ENCODE peak calls at places on chromosomes 1 and 21, in nine cellular contexts. Q is left ventricle myocardium inferior, T is K562, C is heart right ventricle, W is IMR-90, B is hepatocyte, J is fibroblast of lung, F is heart left ventricle, I is breast epithelium. U is an unnamed sample.
A peak's percentile ranks its signal among the peaks of the same experiment; 100 is the strongest.

GRCh38 chr1:15005116-15005515 is 148.4 kb upstream of the TMEM51 start:
- DNase-seq in Q (no peak), T (no peak), C (no peak), W (no peak), B (no peak), J (peak; percentile 37), F (no peak), I (no peak), U (no peak)

GRCh38 chr1:30014031-30014430 is 709.4 kb downstream of the MATN1 start:
- DNase-seq in Q (no peak), T (no peak), C (no peak), W (no peak), B (no peak), J (no peak), F (no peak), I (no peak), U (no peak)

GRCh38 chr1:181936768-181937581 is 124.5 kb downstream of the ZNF648 start:
- DNase-seq in Q (no peak), T (peak; percentile 82), C (peak; percentile 15), W (no peak), B (peak; percentile 83), J (peak; percentile 10), F (no peak), I (peak; percentile 53), U (peak; percentile 48)

GRCh38 chr1:193462629-193463320 is 276.4 kb upstream of the B3GALT2 start:
- DNase-seq in Q (no peak), T (no peak), C (no peak), W (peak; percentile 21), B (no peak), J (peak; percentile 90), F (no peak), I (no peak), U (no peak)

GRCh38 chr1:39509360-39510009 is 18.0 kb downstream of the BMP8A start:
- DNase-seq in Q (peak; percentile 48), T (no peak), C (peak; percentile 54), W (peak; percentile 38), B (no peak), J (peak; percentile 62), F (peak; percentile 73), I (no peak), U (no peak)

GRCh38 chr1:55155522-55155921 is 59.6 kb downstream of the USP24 start:
- DNase-seq in Q (peak; percentile 58), T (peak; percentile 16), C (peak; percentile 76), W (no peak), B (no peak), J (peak; percentile 38), F (peak; percentile 77), I (no peak), U (peak; percentile 12)

GRCh38 chr1:164320780-164321683 is 238.0 kb upstream of the PBX1 start:
- DNase-seq in Q (peak; percentile 25), T (no peak), C (peak; percentile 5), W (no peak), B (peak; percentile 59), J (peak; percentile 41), F (peak; percentile 28), I (no peak), U (peak; percentile 12)

GRCh38 chr1:168582690-168583325 is 6.4 kb downstream of the XCL1 start:
- DNase-seq in Q (no peak), T (no peak), C (no peak), W (peak; percentile 8), B (no peak), J (peak; percentile 64), F (no peak), I (no peak), U (no peak)

GRCh38 chr21:31334648-31335121 is 9.4 kb downstream of the TIAM1 start:
- DNase-seq in Q (no peak), T (no peak), C (no peak), W (no peak), B (no peak), J (peak; percentile 61), F (no peak), I (no peak), U (no peak)

GRCh38 chr21:42578034-42578433 is 64.4 kb downstream of the SLC37A1 start:
- DNase-seq in Q (no peak), T (no peak), C (no peak), W (no peak), B (no peak), J (no peak), F (peak; percentile 6), I (no peak), U (no peak)

GRCh38 chr1:6082430-6082971 is 36.8 kb downstream of the KCNAB2 start:
- DNase-seq in Q (no peak), T (peak; percentile 52), C (no peak), W (no peak), B (no peak), J (no peak), F (no peak), I (no peak), U (peak; percentile 40)

GRCh38 chr1:100152271-100152670 is 19.3 kb downstream of the TRMT13 start:
- DNase-seq in Q (no peak), T (no peak), C (no peak), W (no peak), B (no peak), J (no peak), F (no peak), I (no peak), U (no peak)

GRCh38 chr1:108502624-108503023 is 52.5 kb downstream of the NBPF6 start:
- DNase-seq in Q (no peak), T (no peak), C (no peak), W (peak; percentile 18), B (no peak), J (peak; percentile 66), F (no peak), I (no peak), U (no peak)

GRCh38 chr1:46134660-46135331 is 2.4 kb upstream of the PIK3R3 start:
- DNase-seq in Q (no peak), T (no peak), C (peak; percentile 52), W (peak; percentile 95), B (peak; percentile 14), J (peak; percentile 81), F (no peak), I (peak; percentile 34), U (no peak)

GRCh38 chr1:159892944-159893343 is 7.0 kb downstream of the CFAP45 start:
- DNase-seq in Q (no peak), T (no peak), C (no peak), W (no peak), B (no peak), J (no peak), F (no peak), I (no peak), U (no peak)

GRCh38 chr1:198391666-198392065 is 148.8 kb downstream of the ATP6V1G3 start:
- DNase-seq in Q (no peak), T (no peak), C (no peak), W (no peak), B (no peak), J (no peak), F (no peak), I (no peak), U (no peak)

GRCh38 chr1:200206761-200207160 is 179.3 kb downstream of the NR5A2 start:
- DNase-seq in Q (no peak), T (no peak), C (no peak), W (no peak), B (no peak), J (peak; percentile 36), F (no peak), I (no peak), U (no peak)

GRCh38 chr1:41920658-41921057 is 1.9 kb upstream of the HIVEP3 start:
- DNase-seq in Q (no peak), T (no peak), C (no peak), W (peak; percentile 80), B (no peak), J (peak; percentile 83), F (no peak), I (no peak), U (no peak)

GRCh38 chr1:66996018-66996682 is 57.8 kb downstream of the SLC35D1 start:
- DNase-seq in Q (no peak), T (peak; percentile 77), C (peak; percentile 66), W (peak; percentile 77), B (peak; percentile 76), J (peak; percentile 62), F (peak; percentile 38), I (peak; percentile 39), U (peak; percentile 44)

GRCh38 chr1:234154320-234155251 is 218.7 kb upstream of the COA6 start:
- DNase-seq in Q (no peak), T (peak; percentile 72), C (peak; percentile 14), W (peak; percentile 73), B (peak; percentile 77), J (peak; percentile 77), F (no peak), I (no peak), U (peak; percentile 47)

GRCh38 chr1:235368428-235368827 is 1.2 kb downstream of the TBCE start:
- DNase-seq in Q (no peak), T (no peak), C (no peak), W (no peak), B (no peak), J (no peak), F (no peak), I (no peak), U (no peak)
- H3K4me3 ChIP-seq in Q (peak overlapping the region; percentile 94), T (peak overlapping the region; percentile 56), C (no peak overlapping the region), W (peak overlapping the region; percentile 25), B (peak overlapping the region; percentile 24), J (peak overlapping the region; percentile 84), F (peak overlapping the region; percentile 76), I (no peak overlapping the region), U (peak overlapping the region; percentile 91)

GRCh38 chr1:44036409-44037111 is 5.3 kb upstream of the SLC6A9 start:
- DNase-seq in Q (peak; percentile 34), T (peak; percentile 93), C (peak; percentile 60), W (peak; percentile 61), B (peak; percentile 81), J (peak; percentile 53), F (peak; percentile 68), I (peak; percentile 70), U (peak; percentile 64)
- TF ChIP-seq CTCF in Q (peak; percentile 81), T (peak; percentile 95), C (peak; percentile 79), W (peak; percentile 73), B (peak; percentile 86), J (peak; percentile 77), F (peak; percentile 64), I (peak; percentile 43), U (peak; percentile 78)

DNA sequence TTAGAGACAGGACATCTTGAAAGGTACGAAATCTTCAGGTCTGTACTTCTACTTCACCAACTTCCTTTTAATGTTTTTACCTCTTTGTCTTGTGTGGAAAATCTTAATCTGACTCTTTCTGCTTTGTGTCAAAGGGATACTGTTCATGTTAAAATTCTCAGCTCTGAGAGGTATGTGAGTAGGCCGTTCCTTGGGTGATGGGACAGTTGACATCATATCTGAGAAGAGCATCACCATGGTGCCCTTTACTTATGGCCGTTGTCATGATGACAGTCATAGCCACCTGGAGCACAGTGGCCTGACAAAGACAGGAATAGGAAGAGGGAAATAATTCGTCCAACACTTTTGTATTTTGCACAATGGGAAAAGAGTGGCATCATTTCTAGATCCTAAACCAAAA is 145.6 kb downstream of the FGGY start:
- DNase-seq in Q (no peak), T (no peak), C (no peak), W (no peak), B (no peak), J (no peak), F (no peak), I (no peak), U (no peak)
- H3K4me1 ChIP-seq in Q (peaks cover 69% of the 10 kb centered on the region), T (no peaks in the 10 kb centered on the region), C (peaks cover 12% of the 10 kb centered on the region), W (peaks cover 9% of the 10 kb centered on the region), B (peaks cover 22% of the 10 kb centered on the region), J (no peaks in the 10 kb centered on the region), F (peaks cover 26% of the 10 kb centered on the region), I (peaks cover 4% of the 10 kb centered on the region), U (peaks cover 3% of the 10 kb centered on the region)

DNA sequence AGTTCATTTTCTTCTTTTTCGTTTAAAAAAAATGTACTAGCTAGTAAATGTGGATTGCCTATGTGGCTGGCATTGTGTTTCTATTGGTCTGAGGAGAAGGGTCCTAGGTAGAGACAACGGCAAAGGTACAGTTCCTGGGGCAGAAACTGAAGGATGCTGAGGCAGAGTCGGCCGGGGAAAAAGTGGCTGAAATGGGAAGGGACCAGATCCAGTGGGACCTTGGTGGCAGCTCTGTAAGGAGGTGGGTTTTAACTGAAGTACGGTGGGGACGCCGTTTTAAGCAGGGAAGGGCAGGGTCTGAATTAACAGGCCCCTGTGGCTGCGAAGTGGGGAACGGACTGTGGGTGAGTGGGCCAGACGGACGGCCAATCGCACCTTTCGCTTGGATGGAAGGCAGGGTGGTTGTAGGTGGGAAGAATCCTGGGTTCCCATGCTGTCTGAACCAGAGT is 420 bp upstream of the VPS13D start:
- DNase-seq in Q (no peak), T (no peak), C (no peak), W (no peak), B (no peak), J (no peak), F (no peak), I (no peak), U (no peak)
- H3K4me3 ChIP-seq in Q (peak overlapping the region; percentile 100), T (peak overlapping the region; percentile 96), C (peak overlapping the region; percentile 99), W (no peak overlapping the region), B (no peak overlapping the region), J (no peak overlapping the region), F (peak overlapping the region; percentile 99), I (peak overlapping the region; percentile 71), U (no peak overlapping the region)